ENCODE peak calls at places on chromosomes 7 and 10, in eight cellular contexts. N, V, C, W, I, H, P and M are unnamed samples.
A peak's percentile ranks its signal among the peaks of the same experiment; 100 is the strongest.

GRCh38 chr10:17651891-17652290 is 7.9 kb downstream of the STAM start:
- DNase-seq in N (no peak), V (no peak), C (no peak), W (no peak), I (no peak), H (no peak), P (peak; percentile 30), M (no peak)

GRCh38 chr7:106185719-106186118 is 73.6 kb upstream of the SYPL1 start:
- DNase-seq in N (no peak), V (no peak), C (no peak), W (no peak), I (no peak), H (no peak), P (peak; percentile 58), M (no peak)

GRCh38 chr7:98685541-98685940 is 68.5 kb downstream of the NPTX2 start:
- DNase-seq in N (no peak), V (no peak), C (no peak), W (no peak), I (no peak), H (no peak), P (no peak), M (no peak)

GRCh38 chr7:143456992-143457793 is 13.9 kb downstream of the TAS2R60 start:
- DNase-seq in N (no peak), V (no peak), C (no peak), W (no peak), I (no peak), H (no peak), P (peak; percentile 18), M (no peak)

GRCh38 chr7:158657189-158657746 is 47.3 kb downstream of the NCAPG2 start:
- DNase-seq in N (no peak), V (no peak), C (no peak), W (no peak), I (no peak), H (no peak), P (no peak), M (no peak)

GRCh38 chr7:99953649-99954048 is 22.2 kb downstream of the AZGP1 start:
- DNase-seq in N (peak; percentile 33), V (peak; percentile 21), C (no peak), W (no peak), I (no peak), H (no peak), P (peak; percentile 47), M (no peak)

GRCh38 chr10:5229019-5229418 is 32.4 kb downstream of the AKR1C4 start:
- DNase-seq in N (no peak), V (no peak), C (no peak), W (no peak), I (no peak), H (no peak), P (no peak), M (no peak)

GRCh38 chr10:110792476-110792875 is 79.3 kb upstream of the PDCD4 start:
- DNase-seq in N (no peak), V (no peak), C (no peak), W (no peak), I (no peak), H (no peak), P (no peak), M (no peak)

GRCh38 chr10:97025613-97026242 is 160.0 kb downstream of the SLIT1 start:
- DNase-seq in N (peak; percentile 44), V (peak; percentile 86), C (peak; percentile 91), W (peak; percentile 24), I (no peak), H (peak; percentile 30), P (peak; percentile 73), M (peak; percentile 83)

GRCh38 chr7:47327698-47328391 is 254.1 kb downstream of the TNS3 start:
- DNase-seq in N (peak; percentile 82), V (no peak), C (peak; percentile 96), W (no peak), I (no peak), H (peak; percentile 76), P (peak; percentile 82), M (peak; percentile 94)

GRCh38 chr10:121159670-121160069 is 308.5 kb downstream of the WDR11 start:
- DNase-seq in N (no peak), V (no peak), C (no peak), W (no peak), I (no peak), H (no peak), P (no peak), M (no peak)

GRCh38 chr10:110446954-110447608 is 50.6 kb upstream of the DUSP5 start:
- DNase-seq in N (peak; percentile 79), V (peak; percentile 87), C (no peak), W (no peak), I (no peak), H (no peak), P (peak; percentile 92), M (peak; percentile 55)

GRCh38 chr7:26549281-26549943 is 257.8 kb downstream of the SNX10 start:
- DNase-seq in N (peak; percentile 82), V (peak; percentile 10), C (no peak), W (no peak), I (no peak), H (peak; percentile 44), P (no peak), M (no peak)

GRCh38 chr7:95585426-95585789 is 10.9 kb downstream of the PDK4 start:
- DNase-seq in N (no peak), V (no peak), C (no peak), W (no peak), I (no peak), H (no peak), P (no peak), M (no peak)

GRCh38 chr7:101173752-101174244 is 6.3 kb downstream of the NAT16 start:
- DNase-seq in N (peak; percentile 60), V (no peak), C (no peak), W (peak; percentile 22), I (peak; percentile 35), H (no peak), P (peak; percentile 41), M (no peak)

GRCh38 chr7:107742678-107743566 is 1.0 kb upstream of the CBLL1 start:
- DNase-seq in N (no peak), V (peak; percentile 94), C (peak; percentile 76), W (peak; percentile 78), I (no peak), H (peak; percentile 52), P (peak; percentile 6), M (peak; percentile 75)

GRCh38 chr10:96271017-96271815 is at the start of gene BLNK:
- DNase-seq in N (peak; percentile 51), V (peak; percentile 26), C (peak; percentile 56), W (no peak), I (no peak), H (peak; percentile 16), P (peak; percentile 67), M (peak; percentile 70)

GRCh38 chr10:101694674-101695403 is at the start of gene FBXW4:
- DNase-seq in N (peak; percentile 59), V (peak; percentile 68), C (peak; percentile 79), W (peak; percentile 65), I (peak; percentile 59), H (peak; percentile 27), P (no peak), M (peak; percentile 56)

GRCh38 chr10:127882391-127882790 is 10.3 kb downstream of the CLRN3 start:
- DNase-seq in N (no peak), V (no peak), C (no peak), W (no peak), I (no peak), H (no peak), P (no peak), M (no peak)

GRCh38 chr7:101636822-101637623 is 7.9 kb upstream of the MYL10 start:
- DNase-seq in N (peak; percentile 21), V (no peak), C (no peak), W (no peak), I (no peak), H (no peak), P (no peak), M (no peak)

GRCh38 chr7:22435105-22435504 is 64.9 kb downstream of the STEAP1B start:
- DNase-seq in N (no peak), V (no peak), C (no peak), W (no peak), I (no peak), H (no peak), P (no peak), M (no peak)

GRCh38 chr10:29256531-29256930 is 32.3 kb upstream of the LYZL1 start:
- DNase-seq in N (no peak), V (no peak), C (no peak), W (no peak), I (no peak), H (no peak), P (peak; percentile 53), M (no peak)

GRCh38 chr7:40709077-40709964 is 574.5 kb downstream of the SUGCT start:
- DNase-seq in N (no peak), V (no peak), C (no peak), W (no peak), I (no peak), H (no peak), P (no peak), M (no peak)